ENCODE peak calls at places on chromosomes 12 and 14, in ten cellular contexts. One of them, this sample, is unnamed.

GRCh38 chr14:103334644-103335603 is 887 bp downstream of the EIF5 start:
- DNase-seq in colonic mucosa: peak
- DNase-seq in IMR-90: peak
- DNase-seq in upper lobe of right lung: peak
- DNase-seq in tibial artery: peak
- DNase-seq in Peyer's patch: peak
- DNase-seq in mammary epithelial cell: peak
- DNase-seq in cardiac muscle cell: peak
- DNase-seq in PC-3: peak
- DNase-seq in effector memory CD4-positive, alpha-beta T cell: peak
- DNase-seq in this sample: peak

GRCh38 chr12:108689314-108690190 is 41.8 kb downstream of the CORO1C start:
- DNase-seq in IMR-90: peak
- DNase-seq in mammary epithelial cell: no peak
- DNase-seq in Peyer's patch: no peak
- DNase-seq in tibial artery: peak
- DNase-seq in upper lobe of right lung: no peak
- DNase-seq in effector memory CD4-positive, alpha-beta T cell: no peak
- DNase-seq in cardiac muscle cell: peak
- DNase-seq in colonic mucosa: no peak
- DNase-seq in PC-3: no peak
- DNase-seq in this sample: peak

GRCh38 chr14:54094765-54095164 is 138.1 kb upstream of the BMP4 start:
- DNase-seq in upper lobe of right lung: no peak
- DNase-seq in mammary epithelial cell: no peak
- DNase-seq in Peyer's patch: no peak
- DNase-seq in tibial artery: no peak
- DNase-seq in PC-3: no peak
- DNase-seq in effector memory CD4-positive, alpha-beta T cell: no peak
- DNase-seq in colonic mucosa: no peak
- DNase-seq in cardiac muscle cell: peak
- DNase-seq in IMR-90: no peak
- DNase-seq in this sample: no peak

GRCh38 chr14:90677484-90678045 is 138.7 kb downstream of the TTC7B start:
- DNase-seq in cardiac muscle cell: peak
- DNase-seq in PC-3: peak
- DNase-seq in upper lobe of right lung: no peak
- DNase-seq in tibial artery: no peak
- DNase-seq in IMR-90: peak
- DNase-seq in mammary epithelial cell: peak
- DNase-seq in colonic mucosa: no peak
- DNase-seq in Peyer's patch: no peak
- DNase-seq in effector memory CD4-positive, alpha-beta T cell: no peak
- DNase-seq in this sample: peak

GRCh38 chr14:35878272-35879140 is 52.4 kb downstream of the BRMS1L start:
- DNase-seq in upper lobe of right lung: no peak
- DNase-seq in effector memory CD4-positive, alpha-beta T cell: no peak
- DNase-seq in PC-3: peak
- DNase-seq in mammary epithelial cell: peak
- DNase-seq in colonic mucosa: peak
- DNase-seq in cardiac muscle cell: peak
- DNase-seq in IMR-90: peak
- DNase-seq in Peyer's patch: no peak
- DNase-seq in tibial artery: no peak
- DNase-seq in this sample: no peak

GRCh38 chr12:55019784-55020183 is at the start of gene NEUROD4:
- DNase-seq in cardiac muscle cell: peak
- DNase-seq in upper lobe of right lung: peak
- DNase-seq in colonic mucosa: peak
- DNase-seq in IMR-90: peak
- DNase-seq in Peyer's patch: no peak
- DNase-seq in PC-3: peak
- DNase-seq in tibial artery: no peak
- DNase-seq in effector memory CD4-positive, alpha-beta T cell: no peak
- DNase-seq in mammary epithelial cell: peak
- DNase-seq in this sample: no peak

GRCh38 chr14:93976477-93977057 is at the start of gene ASB2:
- DNase-seq in colonic mucosa: no peak
- DNase-seq in effector memory CD4-positive, alpha-beta T cell: no peak
- DNase-seq in tibial artery: peak
- DNase-seq in PC-3: no peak
- DNase-seq in upper lobe of right lung: no peak
- DNase-seq in cardiac muscle cell: peak
- DNase-seq in mammary epithelial cell: no peak
- DNase-seq in IMR-90: peak
- DNase-seq in Peyer's patch: no peak
- DNase-seq in this sample: no peak

GRCh38 chr12:62400135-62400534 is 66.5 kb upstream of the MON2 start:
- DNase-seq in upper lobe of right lung: no peak
- DNase-seq in colonic mucosa: no peak
- DNase-seq in IMR-90: no peak
- DNase-seq in tibial artery: no peak
- DNase-seq in cardiac muscle cell: no peak
- DNase-seq in Peyer's patch: no peak
- DNase-seq in effector memory CD4-positive, alpha-beta T cell: no peak
- DNase-seq in PC-3: no peak
- DNase-seq in mammary epithelial cell: no peak
- DNase-seq in this sample: no peak

GRCh38 chr12:124727922-124728321 is 135.7 kb downstream of the SCARB1 start:
- DNase-seq in tibial artery: no peak
- DNase-seq in Peyer's patch: no peak
- DNase-seq in cardiac muscle cell: no peak
- DNase-seq in IMR-90: no peak
- DNase-seq in effector memory CD4-positive, alpha-beta T cell: no peak
- DNase-seq in mammary epithelial cell: no peak
- DNase-seq in PC-3: peak
- DNase-seq in colonic mucosa: no peak
- DNase-seq in upper lobe of right lung: no peak
- DNase-seq in this sample: no peak

GRCh38 chr14:80212025-80212402 is 710 bp upstream of the DIO2 start:
- DNase-seq in upper lobe of right lung: no peak
- DNase-seq in mammary epithelial cell: peak
- DNase-seq in cardiac muscle cell: peak
- DNase-seq in effector memory CD4-positive, alpha-beta T cell: no peak
- DNase-seq in Peyer's patch: no peak
- DNase-seq in IMR-90: peak
- DNase-seq in colonic mucosa: no peak
- DNase-seq in PC-3: no peak
- DNase-seq in tibial artery: no peak
- DNase-seq in this sample: no peak

GRCh38 chr12:118773956-118774723 is 207.2 kb upstream of the SRRM4 start:
- DNase-seq in cardiac muscle cell: no peak
- DNase-seq in PC-3: no peak
- DNase-seq in Peyer's patch: no peak
- DNase-seq in colonic mucosa: no peak
- DNase-seq in upper lobe of right lung: no peak
- DNase-seq in tibial artery: no peak
- DNase-seq in effector memory CD4-positive, alpha-beta T cell: no peak
- DNase-seq in mammary epithelial cell: no peak
- DNase-seq in IMR-90: no peak
- DNase-seq in this sample: no peak

DNA sequence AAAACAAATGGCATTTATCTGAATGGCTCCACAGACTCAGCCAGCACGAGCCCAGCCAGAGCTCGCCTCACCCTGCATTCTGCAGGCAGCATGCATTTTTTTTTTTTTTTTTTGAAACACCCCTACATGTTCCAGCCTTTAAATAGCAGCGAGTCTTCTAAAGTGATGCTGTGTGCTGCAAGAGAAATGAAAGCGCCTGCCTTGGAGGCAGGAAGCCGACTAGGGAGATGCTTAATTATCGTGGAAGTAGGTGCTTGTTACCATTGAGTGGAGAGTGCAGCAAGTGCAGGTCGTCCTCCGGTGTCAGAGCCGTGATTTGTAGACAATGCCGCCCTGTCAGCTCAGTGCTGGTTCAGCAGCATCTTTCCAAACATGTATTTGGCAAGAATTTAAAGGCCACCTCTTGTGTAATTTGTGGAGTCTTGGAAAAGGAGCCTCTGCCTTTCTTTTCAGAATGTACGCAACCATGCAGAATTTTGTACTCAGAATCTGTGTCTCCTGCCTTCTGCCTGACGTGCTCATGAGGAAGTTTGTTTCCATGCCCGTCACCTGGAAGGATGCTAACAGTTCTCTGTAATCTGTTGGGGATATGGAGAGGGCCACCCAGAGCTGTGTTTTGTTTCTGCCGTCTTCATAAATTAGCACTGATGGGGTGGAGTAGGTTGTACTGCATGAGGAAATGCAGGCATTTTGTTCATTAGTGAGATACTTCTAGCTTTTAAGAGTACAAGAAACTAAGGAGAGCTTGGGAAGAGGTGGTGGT is 345.9 kb upstream of the RGS6 start:
- DNase-seq in tibial artery: peak
- DNase-seq in upper lobe of right lung: no peak
- DNase-seq in effector memory CD4-positive, alpha-beta T cell: no peak
- DNase-seq in colonic mucosa: no peak
- DNase-seq in PC-3: no peak
- DNase-seq in Peyer's patch: no peak
- DNase-seq in IMR-90: peak
- DNase-seq in cardiac muscle cell: peak
- DNase-seq in mammary epithelial cell: peak
- DNase-seq in this sample: no peak
- H3K4me3 ChIP-seq in tibial artery: peak
- H3K4me3 ChIP-seq in upper lobe of right lung: peak
- H3K4me3 ChIP-seq in effector memory CD4-positive, alpha-beta T cell: no peak
- H3K4me3 ChIP-seq in colonic mucosa: no peak
- H3K4me3 ChIP-seq in PC-3: no peak
- H3K4me3 ChIP-seq in Peyer's patch: no peak
- H3K4me3 ChIP-seq in IMR-90: peak
- H3K4me3 ChIP-seq in cardiac muscle cell: no peak
- H3K4me3 ChIP-seq in mammary epithelial cell: no peak
- H3K4me3 ChIP-seq in this sample: no peak

GRCh38 chr12:82184844-82185243 is 173.3 kb downstream of the CCDC59 start:
- DNase-seq in cardiac muscle cell: no peak
- DNase-seq in tibial artery: no peak
- DNase-seq in upper lobe of right lung: no peak
- DNase-seq in Peyer's patch: no peak
- DNase-seq in effector memory CD4-positive, alpha-beta T cell: no peak
- DNase-seq in PC-3: no peak
- DNase-seq in mammary epithelial cell: no peak
- DNase-seq in colonic mucosa: no peak
- DNase-seq in IMR-90: no peak
- DNase-seq in this sample: no peak

GRCh38 chr12:82187595-82187994 is 170.6 kb downstream of the CCDC59 start:
- DNase-seq in effector memory CD4-positive, alpha-beta T cell: no peak
- DNase-seq in tibial artery: no peak
- DNase-seq in PC-3: no peak
- DNase-seq in cardiac muscle cell: no peak
- DNase-seq in IMR-90: no peak
- DNase-seq in colonic mucosa: no peak
- DNase-seq in mammary epithelial cell: no peak
- DNase-seq in upper lobe of right lung: no peak
- DNase-seq in Peyer's patch: no peak
- DNase-seq in this sample: no peak

GRCh38 chr12:82176761-82177490 is 181.3 kb downstream of the CCDC59 start:
- DNase-seq in colonic mucosa: no peak
- DNase-seq in upper lobe of right lung: no peak
- DNase-seq in mammary epithelial cell: no peak
- DNase-seq in effector memory CD4-positive, alpha-beta T cell: no peak
- DNase-seq in PC-3: no peak
- DNase-seq in Peyer's patch: no peak
- DNase-seq in tibial artery: no peak
- DNase-seq in IMR-90: no peak
- DNase-seq in cardiac muscle cell: no peak
- DNase-seq in this sample: no peak

GRCh38 chr12:82186282-82186681 is 171.9 kb downstream of the CCDC59 start:
- DNase-seq in colonic mucosa: no peak
- DNase-seq in Peyer's patch: no peak
- DNase-seq in cardiac muscle cell: no peak
- DNase-seq in effector memory CD4-positive, alpha-beta T cell: no peak
- DNase-seq in mammary epithelial cell: no peak
- DNase-seq in tibial artery: no peak
- DNase-seq in upper lobe of right lung: no peak
- DNase-seq in IMR-90: no peak
- DNase-seq in PC-3: no peak
- DNase-seq in this sample: no peak

DNA sequence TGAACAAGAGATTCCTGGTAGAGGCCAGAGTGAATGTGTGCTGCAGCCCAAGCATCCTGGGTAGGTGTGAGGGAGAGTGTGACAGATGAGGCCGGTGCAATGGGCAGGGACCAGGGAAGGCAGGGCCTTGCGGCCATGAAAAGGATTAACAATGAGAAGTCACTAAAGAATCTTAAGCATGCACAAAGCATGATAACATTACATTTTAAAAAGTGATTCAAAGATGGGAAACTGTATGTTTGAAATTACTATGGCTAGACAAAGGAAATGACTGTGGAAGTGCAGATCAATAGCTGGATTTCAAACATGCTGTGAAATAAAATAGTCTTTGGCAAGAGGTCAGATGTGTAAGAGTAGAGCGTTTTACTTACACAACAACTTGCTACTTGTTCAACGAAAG is 175.6 kb downstream of the CCDC59 start:
- DNase-seq in Peyer's patch: no peak
- DNase-seq in IMR-90: no peak
- DNase-seq in colonic mucosa: no peak
- DNase-seq in effector memory CD4-positive, alpha-beta T cell: no peak
- DNase-seq in cardiac muscle cell: no peak
- DNase-seq in mammary epithelial cell: peak
- DNase-seq in tibial artery: no peak
- DNase-seq in upper lobe of right lung: no peak
- DNase-seq in PC-3: peak
- DNase-seq in this sample: no peak
- H3K27ac ChIP-seq in Peyer's patch: no peak
- H3K27ac ChIP-seq in IMR-90: no peak
- H3K27ac ChIP-seq in colonic mucosa: no peak
- H3K27ac ChIP-seq in effector memory CD4-positive, alpha-beta T cell: no peak
- H3K27ac ChIP-seq in cardiac muscle cell: no peak
- H3K27ac ChIP-seq in mammary epithelial cell: no peak
- H3K27ac ChIP-seq in tibial artery: no peak
- H3K27ac ChIP-seq in upper lobe of right lung: no peak
- H3K27ac ChIP-seq in PC-3: no peak
- H3K27ac ChIP-seq in this sample: no peak

DNA sequence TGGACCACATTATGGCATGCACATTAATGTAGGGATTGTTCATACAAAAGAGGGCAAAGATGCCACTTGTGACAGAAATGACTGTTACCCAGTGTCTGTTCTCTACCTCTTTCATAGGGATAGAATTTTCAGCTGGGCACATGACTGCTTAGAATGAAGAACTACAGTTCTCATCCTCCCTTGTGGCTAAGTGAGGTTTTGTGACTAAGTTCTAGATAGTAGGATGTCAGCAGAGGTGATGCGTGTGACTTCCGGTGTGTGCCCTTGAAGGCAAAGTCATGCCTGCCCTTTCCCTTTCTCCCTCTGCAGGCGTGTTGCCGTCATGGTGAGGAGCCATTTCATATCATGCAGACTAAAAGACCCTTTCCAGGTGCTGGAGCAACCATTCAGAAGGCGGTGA is 99.3 kb downstream of the CACNA1C start:
- DNase-seq in mammary epithelial cell: no peak
- DNase-seq in tibial artery: no peak
- DNase-seq in colonic mucosa: no peak
- DNase-seq in cardiac muscle cell: no peak
- DNase-seq in PC-3: no peak
- DNase-seq in upper lobe of right lung: no peak
- DNase-seq in IMR-90: no peak
- DNase-seq in Peyer's patch: no peak
- DNase-seq in effector memory CD4-positive, alpha-beta T cell: no peak
- DNase-seq in this sample: no peak
- H3K4me3 ChIP-seq in mammary epithelial cell: no peak
- H3K4me3 ChIP-seq in tibial artery: no peak
- H3K4me3 ChIP-seq in colonic mucosa: no peak
- H3K4me3 ChIP-seq in cardiac muscle cell: no peak
- H3K4me3 ChIP-seq in PC-3: no peak
- H3K4me3 ChIP-seq in upper lobe of right lung: no peak
- H3K4me3 ChIP-seq in IMR-90: no peak
- H3K4me3 ChIP-seq in Peyer's patch: no peak
- H3K4me3 ChIP-seq in effector memory CD4-positive, alpha-beta T cell: no peak
- H3K4me3 ChIP-seq in this sample: no peak

GRCh38 chr12:12922191-12922616 is 29.8 kb downstream of the GPRC5D start:
- DNase-seq in PC-3: peak
- DNase-seq in upper lobe of right lung: no peak
- DNase-seq in colonic mucosa: no peak
- DNase-seq in mammary epithelial cell: peak
- DNase-seq in Peyer's patch: no peak
- DNase-seq in IMR-90: peak
- DNase-seq in effector memory CD4-positive, alpha-beta T cell: no peak
- DNase-seq in cardiac muscle cell: peak
- DNase-seq in tibial artery: no peak
- DNase-seq in this sample: no peak
- H3K27ac ChIP-seq in PC-3: no peak
- H3K27ac ChIP-seq in upper lobe of right lung: no peak
- H3K27ac ChIP-seq in colonic mucosa: no peak
- H3K27ac ChIP-seq in mammary epithelial cell: no peak
- H3K27ac ChIP-seq in Peyer's patch: no peak
- H3K27ac ChIP-seq in IMR-90: no peak
- H3K27ac ChIP-seq in effector memory CD4-positive, alpha-beta T cell: no peak
- H3K27ac ChIP-seq in cardiac muscle cell: no peak
- H3K27ac ChIP-seq in tibial artery: no peak
- H3K27ac ChIP-seq in this sample: no peak

This sample was measured in CD8-positive, alpha-beta T cell.